ENCODE peak calls at places on chromosomes 2 and 18, in ten cellular contexts. One of them, this sample, is unnamed.

GRCh38 chr18:5543854-5544389 is at the start of gene EPB41L3:
- DNase-seq in CD8-positive, alpha-beta memory T cell: no peak
- DNase-seq in naive thymus-derived CD4-positive, alpha-beta T cell: no peak
- DNase-seq in fibroblast of lung: peak; percentile 54
- DNase-seq in upper lobe of right lung: peak; percentile 78
- DNase-seq in DND-41: no peak
- DNase-seq in BE2C: no peak
- DNase-seq in uterus: peak; percentile 39
- DNase-seq in effector memory CD4-positive, alpha-beta T cell: no peak
- DNase-seq in psoas muscle: peak; percentile 70
- DNase-seq in this sample: peak; percentile 54

GRCh38 chr2:136207030-136207623 is 89.2 kb upstream of the CXCR4 start:
- DNase-seq in naive thymus-derived CD4-positive, alpha-beta T cell: peak; percentile 29
- DNase-seq in fibroblast of lung: no peak
- DNase-seq in DND-41: no peak
- DNase-seq in upper lobe of right lung: peak; percentile 67
- DNase-seq in BE2C: no peak
- DNase-seq in effector memory CD4-positive, alpha-beta T cell: no peak
- DNase-seq in psoas muscle: peak; percentile 49
- DNase-seq in CD8-positive, alpha-beta memory T cell: no peak
- DNase-seq in uterus: no peak
- DNase-seq in this sample: peak; percentile 67

GRCh38 chr18:35185771-35186170 is 55.1 kb upstream of the ZNF397 start:
- DNase-seq in fibroblast of lung: no peak
- DNase-seq in effector memory CD4-positive, alpha-beta T cell: no peak
- DNase-seq in upper lobe of right lung: no peak
- DNase-seq in BE2C: no peak
- DNase-seq in uterus: no peak
- DNase-seq in psoas muscle: no peak
- DNase-seq in CD8-positive, alpha-beta memory T cell: no peak
- DNase-seq in DND-41: no peak
- DNase-seq in naive thymus-derived CD4-positive, alpha-beta T cell: no peak
- DNase-seq in this sample: no peak

GRCh38 chr18:45619062-45619825 is 4.0 kb downstream of the SLC14A2 start:
- DNase-seq in uterus: peak; percentile 81
- DNase-seq in psoas muscle: peak; percentile 75
- DNase-seq in upper lobe of right lung: no peak
- DNase-seq in BE2C: no peak
- DNase-seq in fibroblast of lung: no peak
- DNase-seq in naive thymus-derived CD4-positive, alpha-beta T cell: no peak
- DNase-seq in CD8-positive, alpha-beta memory T cell: no peak
- DNase-seq in effector memory CD4-positive, alpha-beta T cell: no peak
- DNase-seq in DND-41: no peak
- DNase-seq in this sample: peak; percentile 87

GRCh38 chr2:31388736-31389135 is 25.8 kb downstream of the XDH start:
- DNase-seq in naive thymus-derived CD4-positive, alpha-beta T cell: no peak
- DNase-seq in fibroblast of lung: no peak
- DNase-seq in DND-41: no peak
- DNase-seq in upper lobe of right lung: no peak
- DNase-seq in uterus: no peak
- DNase-seq in CD8-positive, alpha-beta memory T cell: no peak
- DNase-seq in effector memory CD4-positive, alpha-beta T cell: no peak
- DNase-seq in BE2C: no peak
- DNase-seq in psoas muscle: no peak
- DNase-seq in this sample: no peak

GRCh38 chr2:27727257-27727656 is 44.3 kb upstream of the MRPL33 start:
- DNase-seq in uterus: no peak
- DNase-seq in naive thymus-derived CD4-positive, alpha-beta T cell: no peak
- DNase-seq in psoas muscle: no peak
- DNase-seq in upper lobe of right lung: no peak
- DNase-seq in effector memory CD4-positive, alpha-beta T cell: no peak
- DNase-seq in DND-41: no peak
- DNase-seq in fibroblast of lung: no peak
- DNase-seq in CD8-positive, alpha-beta memory T cell: no peak
- DNase-seq in BE2C: no peak
- DNase-seq in this sample: no peak

GRCh38 chr2:101830146-101830545 is 132.6 kb downstream of the MAP4K4 start:
- DNase-seq in uterus: no peak
- DNase-seq in DND-41: no peak
- DNase-seq in naive thymus-derived CD4-positive, alpha-beta T cell: no peak
- DNase-seq in upper lobe of right lung: no peak
- DNase-seq in CD8-positive, alpha-beta memory T cell: no peak
- DNase-seq in effector memory CD4-positive, alpha-beta T cell: no peak
- DNase-seq in fibroblast of lung: peak; percentile 50
- DNase-seq in psoas muscle: no peak
- DNase-seq in BE2C: no peak
- DNase-seq in this sample: no peak

GRCh38 chr2:157935378-157935726 is 59.2 kb upstream of the ACVR1 start:
- DNase-seq in upper lobe of right lung: no peak
- DNase-seq in fibroblast of lung: no peak
- DNase-seq in CD8-positive, alpha-beta memory T cell: no peak
- DNase-seq in naive thymus-derived CD4-positive, alpha-beta T cell: no peak
- DNase-seq in uterus: no peak
- DNase-seq in DND-41: no peak
- DNase-seq in effector memory CD4-positive, alpha-beta T cell: no peak
- DNase-seq in psoas muscle: no peak
- DNase-seq in BE2C: no peak
- DNase-seq in this sample: no peak

GRCh38 chr18:2848145-2848878 is 1.5 kb downstream of the EMILIN2 start:
- DNase-seq in effector memory CD4-positive, alpha-beta T cell: no peak
- DNase-seq in CD8-positive, alpha-beta memory T cell: no peak
- DNase-seq in upper lobe of right lung: no peak
- DNase-seq in DND-41: no peak
- DNase-seq in uterus: no peak
- DNase-seq in naive thymus-derived CD4-positive, alpha-beta T cell: no peak
- DNase-seq in psoas muscle: no peak
- DNase-seq in BE2C: no peak
- DNase-seq in fibroblast of lung: no peak
- DNase-seq in this sample: no peak

GRCh38 chr2:203783496-203784203 is 77.2 kb downstream of the CD28 start:
- DNase-seq in naive thymus-derived CD4-positive, alpha-beta T cell: no peak
- DNase-seq in fibroblast of lung: peak; percentile 97
- DNase-seq in BE2C: no peak
- DNase-seq in DND-41: no peak
- DNase-seq in CD8-positive, alpha-beta memory T cell: no peak
- DNase-seq in upper lobe of right lung: no peak
- DNase-seq in effector memory CD4-positive, alpha-beta T cell: no peak
- DNase-seq in psoas muscle: no peak
- DNase-seq in uterus: no peak
- DNase-seq in this sample: no peak

GRCh38 chr2:43759195-43759594 is 14.6 kb upstream of the DYNC2LI1 start:
- DNase-seq in CD8-positive, alpha-beta memory T cell: no peak
- DNase-seq in effector memory CD4-positive, alpha-beta T cell: no peak
- DNase-seq in DND-41: no peak
- DNase-seq in psoas muscle: no peak
- DNase-seq in naive thymus-derived CD4-positive, alpha-beta T cell: no peak
- DNase-seq in BE2C: no peak
- DNase-seq in upper lobe of right lung: no peak
- DNase-seq in uterus: no peak
- DNase-seq in fibroblast of lung: peak; percentile 89
- DNase-seq in this sample: peak; percentile 30

GRCh38 chr2:68236876-68237275 is 15.5 kb downstream of the PPP3R1 start:
- DNase-seq in uterus: no peak
- DNase-seq in fibroblast of lung: peak; percentile 57
- DNase-seq in psoas muscle: no peak
- DNase-seq in BE2C: no peak
- DNase-seq in effector memory CD4-positive, alpha-beta T cell: no peak
- DNase-seq in DND-41: no peak
- DNase-seq in naive thymus-derived CD4-positive, alpha-beta T cell: no peak
- DNase-seq in CD8-positive, alpha-beta memory T cell: no peak
- DNase-seq in upper lobe of right lung: no peak
- DNase-seq in this sample: no peak

GRCh38 chr2:68235090-68235489 is 17.2 kb downstream of the PPP3R1 start:
- DNase-seq in uterus: no peak
- DNase-seq in psoas muscle: no peak
- DNase-seq in naive thymus-derived CD4-positive, alpha-beta T cell: no peak
- DNase-seq in upper lobe of right lung: no peak
- DNase-seq in DND-41: no peak
- DNase-seq in fibroblast of lung: no peak
- DNase-seq in BE2C: peak; percentile 34
- DNase-seq in CD8-positive, alpha-beta memory T cell: no peak
- DNase-seq in effector memory CD4-positive, alpha-beta T cell: no peak
- DNase-seq in this sample: no peak

GRCh38 chr2:68237404-68237803 is 14.9 kb downstream of the PPP3R1 start:
- DNase-seq in upper lobe of right lung: no peak
- DNase-seq in BE2C: no peak
- DNase-seq in effector memory CD4-positive, alpha-beta T cell: no peak
- DNase-seq in DND-41: no peak
- DNase-seq in fibroblast of lung: peak; percentile 77
- DNase-seq in CD8-positive, alpha-beta memory T cell: no peak
- DNase-seq in naive thymus-derived CD4-positive, alpha-beta T cell: no peak
- DNase-seq in psoas muscle: no peak
- DNase-seq in uterus: no peak
- DNase-seq in this sample: no peak

GRCh38 chr2:68234405-68234804 is 17.9 kb downstream of the PPP3R1 start:
- DNase-seq in CD8-positive, alpha-beta memory T cell: no peak
- DNase-seq in BE2C: no peak
- DNase-seq in uterus: no peak
- DNase-seq in DND-41: no peak
- DNase-seq in fibroblast of lung: no peak
- DNase-seq in psoas muscle: no peak
- DNase-seq in naive thymus-derived CD4-positive, alpha-beta T cell: no peak
- DNase-seq in effector memory CD4-positive, alpha-beta T cell: no peak
- DNase-seq in upper lobe of right lung: no peak
- DNase-seq in this sample: no peak

DNA sequence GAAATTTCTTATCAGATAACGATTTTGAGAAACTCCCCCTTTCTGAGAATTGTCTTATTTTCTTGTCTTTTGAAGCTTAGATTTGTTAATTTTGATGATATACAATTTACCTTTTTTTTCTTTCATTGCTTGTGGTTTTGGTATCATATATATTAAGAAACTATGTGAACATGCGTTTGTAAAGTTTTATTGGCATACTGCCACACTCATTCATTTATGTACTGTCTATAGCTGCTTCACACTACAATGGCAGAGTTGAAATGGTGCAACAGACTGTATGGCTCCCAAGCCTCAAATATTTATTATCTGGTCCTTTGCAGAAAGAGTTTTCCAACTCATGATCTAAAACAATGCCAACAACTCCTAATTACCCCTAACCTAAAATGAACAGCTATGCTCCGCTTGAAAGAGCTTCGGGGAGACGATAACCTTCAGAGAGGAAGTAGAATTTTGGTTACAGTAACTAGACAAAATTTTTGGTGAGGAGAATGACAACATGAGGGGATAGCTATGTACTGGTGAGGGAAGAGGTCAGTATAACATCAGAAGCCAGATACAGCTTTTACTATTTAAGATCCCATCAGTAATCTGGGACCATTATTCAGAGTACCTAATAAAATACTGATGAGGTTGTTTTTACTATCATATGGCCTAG is 16.1 kb downstream of the PPP3R1 start:
- DNase-seq in DND-41: no peak
- DNase-seq in effector memory CD4-positive, alpha-beta T cell: no peak
- DNase-seq in CD8-positive, alpha-beta memory T cell: no peak
- DNase-seq in upper lobe of right lung: no peak
- DNase-seq in fibroblast of lung: no peak
- DNase-seq in uterus: no peak
- DNase-seq in psoas muscle: no peak
- DNase-seq in naive thymus-derived CD4-positive, alpha-beta T cell: no peak
- DNase-seq in BE2C: no peak
- DNase-seq in this sample: no peak
- H3K4me1 ChIP-seq in DND-41: no peaks in the 10 kb centered on the region
- H3K4me1 ChIP-seq in effector memory CD4-positive, alpha-beta T cell: peaks cover 17% of the 10 kb centered on the region
- H3K4me1 ChIP-seq in CD8-positive, alpha-beta memory T cell: peaks cover 77% of the 10 kb centered on the region
- H3K4me1 ChIP-seq in upper lobe of right lung: peaks cover 61% of the 10 kb centered on the region
- H3K4me1 ChIP-seq in fibroblast of lung: peaks cover 19% of the 10 kb centered on the region
- H3K4me1 ChIP-seq in uterus: peaks cover 12% of the 10 kb centered on the region
- H3K4me1 ChIP-seq in psoas muscle: peaks cover 85% of the 10 kb centered on the region
- H3K4me1 ChIP-seq in naive thymus-derived CD4-positive, alpha-beta T cell: peaks cover 53% of the 10 kb centered on the region
- H3K4me1 ChIP-seq in BE2C: peaks cover 9% of the 10 kb centered on the region
- H3K4me1 ChIP-seq in this sample: peaks cover 82% of the 10 kb centered on the region

DNA sequence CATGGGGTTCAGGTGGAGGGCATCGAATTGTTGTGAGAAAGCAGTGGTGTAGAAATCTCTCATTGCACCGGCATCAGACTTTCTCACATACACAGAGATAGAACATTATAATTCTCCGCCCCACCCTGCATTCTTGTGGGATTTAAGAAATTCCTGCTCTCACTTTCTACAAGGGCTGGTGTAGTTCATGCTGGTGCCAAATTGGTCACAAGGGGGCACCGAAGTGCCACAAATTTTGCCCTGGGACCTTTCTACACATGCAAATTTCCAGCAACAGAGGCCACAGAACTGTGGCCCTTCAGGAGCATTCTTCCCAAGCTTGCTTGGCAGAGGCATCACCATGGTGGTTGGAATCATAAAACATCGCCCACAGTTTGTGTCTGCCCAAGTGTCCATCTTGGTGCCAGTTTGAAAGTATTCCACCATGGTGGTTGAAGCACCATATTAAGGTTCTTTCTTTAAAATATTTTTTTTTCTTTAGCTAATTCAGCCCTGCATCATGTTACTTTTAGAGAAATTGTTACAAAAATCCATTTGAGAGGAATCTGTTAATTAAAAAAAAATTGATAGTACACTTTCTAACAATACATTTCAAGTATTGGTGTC is 521.2 kb upstream of the FANCL start:
- DNase-seq in uterus: peak; percentile 16
- DNase-seq in upper lobe of right lung: peak; percentile 64
- DNase-seq in BE2C: peak; percentile 51
- DNase-seq in CD8-positive, alpha-beta memory T cell: no peak
- DNase-seq in fibroblast of lung: peak; percentile 61
- DNase-seq in effector memory CD4-positive, alpha-beta T cell: no peak
- DNase-seq in DND-41: peak; percentile 62
- DNase-seq in psoas muscle: no peak
- DNase-seq in naive thymus-derived CD4-positive, alpha-beta T cell: peak; percentile 20
- DNase-seq in this sample: no peak
- H3K27me3 ChIP-seq in uterus: no peaks in the 10 kb centered on the region
- H3K27me3 ChIP-seq in upper lobe of right lung: no peaks in the 10 kb centered on the region
- H3K27me3 ChIP-seq in BE2C: no peaks in the 10 kb centered on the region
- H3K27me3 ChIP-seq in CD8-positive, alpha-beta memory T cell: no peaks in the 10 kb centered on the region
- H3K27me3 ChIP-seq in fibroblast of lung: no peaks in the 10 kb centered on the region
- H3K27me3 ChIP-seq in effector memory CD4-positive, alpha-beta T cell: no peaks in the 10 kb centered on the region
- H3K27me3 ChIP-seq in DND-41: no peaks in the 10 kb centered on the region
- H3K27me3 ChIP-seq in psoas muscle: no peaks in the 10 kb centered on the region
- H3K27me3 ChIP-seq in naive thymus-derived CD4-positive, alpha-beta T cell: no peaks in the 10 kb centered on the region
- H3K27me3 ChIP-seq in this sample: no peaks in the 10 kb centered on the region

DNA sequence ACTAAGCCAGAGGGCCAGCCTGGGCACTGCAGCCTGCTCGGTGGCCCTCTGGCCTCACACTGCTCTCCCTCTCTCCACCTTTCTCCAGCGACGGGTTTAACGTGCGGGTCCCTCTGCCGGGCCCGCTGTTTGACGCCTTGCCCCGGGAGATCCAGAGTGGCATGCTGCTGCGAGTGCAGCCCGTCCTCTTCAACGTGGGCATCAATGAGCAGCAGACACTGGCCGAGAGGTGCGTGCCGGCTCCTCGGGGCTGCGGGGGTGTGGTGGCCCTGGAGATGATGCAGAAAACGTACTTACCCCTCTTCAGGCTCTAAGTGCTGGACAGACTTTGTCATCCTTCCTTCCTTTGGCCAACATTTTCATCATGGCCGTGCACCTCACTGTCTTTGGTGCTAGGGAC is 42.4 kb downstream of the COA5 start:
- DNase-seq in naive thymus-derived CD4-positive, alpha-beta T cell: no peak
- DNase-seq in psoas muscle: no peak
- DNase-seq in fibroblast of lung: no peak
- DNase-seq in uterus: no peak
- DNase-seq in DND-41: no peak
- DNase-seq in upper lobe of right lung: no peak
- DNase-seq in BE2C: no peak
- DNase-seq in CD8-positive, alpha-beta memory T cell: no peak
- DNase-seq in effector memory CD4-positive, alpha-beta T cell: no peak
- DNase-seq in this sample: peak; percentile 48
- H3K36me3 ChIP-seq in naive thymus-derived CD4-positive, alpha-beta T cell: peaks cover 20% of the 10 kb centered on the region
- H3K36me3 ChIP-seq in psoas muscle: peaks cover 73% of the 10 kb centered on the region
- H3K36me3 ChIP-seq in fibroblast of lung: peaks cover 5% of the 10 kb centered on the region
- H3K36me3 ChIP-seq in uterus: no peaks in the 10 kb centered on the region
- H3K36me3 ChIP-seq in DND-41: peaks cover 81% of the 10 kb centered on the region
- H3K36me3 ChIP-seq in upper lobe of right lung: peaks cover 77% of the 10 kb centered on the region
- H3K36me3 ChIP-seq in BE2C: no peaks in the 10 kb centered on the region
- H3K36me3 ChIP-seq in CD8-positive, alpha-beta memory T cell: peaks cover 71% of the 10 kb centered on the region
- H3K36me3 ChIP-seq in effector memory CD4-positive, alpha-beta T cell: peaks cover 98% of the 10 kb centered on the region
- H3K36me3 ChIP-seq in this sample: peaks cover 17% of the 10 kb centered on the region

GRCh38 chr2:207163053-207163814 is 2.5 kb downstream of the KLF7 start:
- DNase-seq in CD8-positive, alpha-beta memory T cell: peak; percentile 16
- DNase-seq in fibroblast of lung: peak; percentile 96
- DNase-seq in psoas muscle: no peak
- DNase-seq in BE2C: no peak
- DNase-seq in uterus: peak; percentile 26
- DNase-seq in upper lobe of right lung: no peak
- DNase-seq in DND-41: no peak
- DNase-seq in effector memory CD4-positive, alpha-beta T cell: no peak
- DNase-seq in naive thymus-derived CD4-positive, alpha-beta T cell: no peak
- DNase-seq in this sample: no peak
- H3K4me1 ChIP-seq in CD8-positive, alpha-beta memory T cell: peaks cover 11% of the 10 kb centered on the region
- H3K4me1 ChIP-seq in fibroblast of lung: peaks cover 5% of the 10 kb centered on the region
- H3K4me1 ChIP-seq in psoas muscle: peaks cover 27% of the 10 kb centered on the region
- H3K4me1 ChIP-seq in BE2C: peaks cover 24% of the 10 kb centered on the region
- H3K4me1 ChIP-seq in uterus: peaks cover 8% of the 10 kb centered on the region
- H3K4me1 ChIP-seq in upper lobe of right lung: peaks cover 46% of the 10 kb centered on the region
- H3K4me1 ChIP-seq in DND-41: peaks cover 30% of the 10 kb centered on the region
- H3K4me1 ChIP-seq in effector memory CD4-positive, alpha-beta T cell: peaks cover 11% of the 10 kb centered on the region
- H3K4me1 ChIP-seq in naive thymus-derived CD4-positive, alpha-beta T cell: peaks cover 17% of the 10 kb centered on the region
- H3K4me1 ChIP-seq in this sample: peaks cover 41% of the 10 kb centered on the region